ENCODE peak calls at places on chromosomes 2 and 18, in seven cellular contexts. I is A549; G is CD4-positive, alpha-beta T cell; S is heart right ventricle; M is RWPE2; U is IMR-90; L is esophagus squamous epithelium. K is an unnamed sample.

GRCh38 chr2:120402508-120402907 is 56.6 kb downstream of the INHBB start:
- DNase-seq in G (no peak), I (no peak), L (no peak), S (no peak), M (no peak), U (no peak), K (no peak)

GRCh38 chr2:64447317-64448060 is 6.5 kb upstream of the LGALSL start:
- DNase-seq in I (no peak), L (no peak), U (no peak), M (no peak), S (no peak), G (no peak), K (peak)

GRCh38 chr18:49754866-49755265 is 58.5 kb downstream of the ACAA2 start:
- DNase-seq in G (no peak), M (no peak), U (peak), I (no peak), L (no peak), S (no peak), K (peak)

GRCh38 chr2:134269986-134270735 is 16.3 kb downstream of the MGAT5 start:
- DNase-seq in S (no peak), I (no peak), M (no peak), U (no peak), L (no peak), G (no peak), K (no peak)

GRCh38 chr2:113180131-113180946 is 6.6 kb downstream of the PSD4 start:
- DNase-seq in U (no peak), L (no peak), G (no peak), I (no peak), M (no peak), S (no peak), K (no peak)

GRCh38 chr2:238399094-238399493 is 27.6 kb upstream of the ASB1 start:
- DNase-seq in I (no peak), S (no peak), L (no peak), G (no peak), M (no peak), U (no peak), K (no peak)

GRCh38 chr2:119352357-119352756 is 14.3 kb downstream of the C2orf76 start:
- DNase-seq in G (no peak), I (no peak), S (no peak), M (no peak), L (no peak), U (no peak), K (no peak)

GRCh38 chr18:32542221-32542798 is 71.6 kb upstream of the GAREM1 start:
- DNase-seq in U (peak), S (no peak), L (no peak), I (no peak), M (no peak), G (no peak), K (no peak)

GRCh38 chr2:97011977-97012569 is 25.7 kb upstream of the FAM178B start:
- DNase-seq in S (no peak), M (no peak), G (peak), U (peak), I (peak), L (no peak), K (peak)

GRCh38 chr2:74576830-74577229 is 22.3 kb downstream of the DOK1 start:
- DNase-seq in U (peak), G (no peak), S (no peak), L (no peak), M (no peak), I (no peak), K (peak)
- H3K27ac ChIP-seq in U (peak), G (no peak), S (peak), L (no peak), M (no peak), I (no peak), K (peak)

DNA sequence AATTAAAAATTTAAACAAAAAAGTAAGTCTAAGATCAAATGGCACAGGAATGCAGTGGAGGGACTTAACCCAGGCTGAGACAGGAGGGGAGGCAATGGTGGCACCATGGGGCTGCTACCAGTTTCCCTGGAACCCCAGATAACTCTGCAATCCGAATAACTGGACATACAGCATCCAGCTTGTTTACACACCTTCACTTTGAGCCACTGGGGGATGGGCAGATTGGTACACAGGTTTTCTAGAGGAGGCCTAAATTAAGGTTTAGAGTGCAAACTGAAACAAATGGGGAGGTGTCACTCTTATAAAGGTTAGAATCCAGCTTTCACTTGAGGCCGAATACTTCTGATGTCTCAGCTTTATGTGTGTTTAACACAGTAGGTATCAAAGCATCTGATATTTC is 189.3 kb upstream of the FN1 start:
- DNase-seq in M (no peak), U (no peak), G (no peak), L (no peak), I (no peak), S (no peak), K (no peak)
- H3K27ac ChIP-seq in M (no peak), U (peak), G (no peak), L (no peak), I (peak), S (no peak), K (peak)

GRCh38 chr2:234952270-234953115 is 676 bp downstream of the SH3BP4 start:
- DNase-seq in L (no peak), U (no peak), I (no peak), G (no peak), S (peak), M (no peak), K (peak)
- H3K27ac ChIP-seq in L (peak), U (peak), I (peak), G (no peak), S (peak), M (peak), K (peak)

DNA sequence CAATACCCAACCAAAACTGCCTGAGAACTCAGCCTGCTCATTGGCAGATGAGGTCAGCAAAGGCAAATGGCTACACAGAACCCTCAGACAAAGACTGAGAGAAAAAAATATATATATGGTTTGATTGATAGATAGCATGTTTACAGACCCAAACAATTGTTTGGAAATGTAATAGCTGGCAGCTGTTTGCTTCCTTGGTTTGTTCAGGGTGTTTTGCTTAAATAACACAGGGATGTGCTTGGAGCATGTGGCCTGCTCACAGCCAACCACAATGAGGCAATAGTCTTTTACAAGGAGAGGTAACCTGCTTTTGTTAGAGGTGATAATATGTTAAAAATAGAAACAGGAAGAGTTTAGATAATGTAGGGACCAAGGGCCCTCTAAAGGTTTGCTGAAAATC is 84.5 kb downstream of the PDK1 start:
- DNase-seq in S (no peak), G (no peak), U (peak), M (no peak), L (no peak), I (no peak), K (peak)
- H3K27ac ChIP-seq in S (no peak), G (no peak), U (peak), M (no peak), L (no peak), I (no peak), K (peak)

GRCh38 chr2:3461781-3462492 is 57.4 kb downstream of the ADI1 start:
- DNase-seq in L (no peak), I (peak), S (no peak), U (peak), G (no peak), M (no peak), K (peak)
- H3K27ac ChIP-seq in L (no peak), I (no peak), S (no peak), U (no peak), G (no peak), M (no peak), K (peak)

DNA sequence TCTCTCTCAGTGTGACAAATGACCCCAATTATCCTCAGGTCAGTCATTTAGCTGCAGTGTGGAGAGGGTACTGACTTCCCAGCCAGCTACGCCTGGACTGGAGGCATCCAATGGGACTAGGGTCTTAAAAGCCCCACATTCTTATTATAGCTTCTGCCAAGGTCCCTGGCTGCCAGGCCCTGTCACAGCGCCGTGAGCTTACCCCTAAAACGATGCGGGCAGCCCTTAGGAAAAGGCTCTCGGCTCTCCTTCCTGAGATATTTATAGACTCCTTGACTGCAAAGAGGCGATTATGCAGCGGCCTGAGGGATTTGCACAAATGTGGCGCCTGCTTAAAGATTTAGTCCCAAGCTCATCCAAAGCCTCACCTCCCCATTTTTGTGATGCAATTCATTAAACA is 69.2 kb upstream of the EDAR start:
- DNase-seq in U (no peak), G (no peak), M (no peak), I (no peak), L (no peak), S (peak), K (no peak)
- H3K27ac ChIP-seq in U (no peak), G (no peak), M (no peak), I (no peak), L (no peak), S (no peak), K (no peak)

DNA sequence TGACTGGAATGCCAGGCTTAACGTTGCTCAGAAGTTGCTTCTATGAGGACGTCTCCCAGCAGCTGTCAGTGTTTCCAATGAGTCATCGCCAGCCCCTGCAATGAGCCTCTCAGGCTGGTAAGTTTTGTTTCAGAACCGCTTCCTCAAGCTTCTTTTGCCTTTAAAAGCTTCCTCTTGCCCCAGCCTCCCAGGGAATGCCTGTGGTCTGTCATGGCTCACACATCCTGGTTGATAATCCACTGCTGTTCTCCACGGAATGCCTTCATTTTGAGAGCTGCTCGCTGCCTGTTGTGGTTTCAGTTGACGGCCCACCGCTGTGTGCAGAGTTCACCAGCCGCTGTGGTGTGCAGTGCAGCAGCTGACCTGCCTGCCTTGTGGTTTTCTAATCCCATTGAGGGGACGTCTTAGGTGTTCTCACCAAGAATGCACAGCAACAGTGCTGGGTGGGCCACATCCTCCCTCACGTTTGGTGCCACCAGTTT is 96.4 kb downstream of the RTP5 start:
- DNase-seq in I (no peak), M (peak), G (peak), S (no peak), U (peak), L (no peak), K (peak)
- H3K27ac ChIP-seq in I (no peak), M (no peak), G (no peak), S (no peak), U (peak), L (no peak), K (peak)

GRCh38 chr2:181126311-181126710 is 145.9 kb downstream of the UBE2E3 start:
- DNase-seq in I (no peak), U (no peak), G (no peak), S (no peak), L (no peak), M (no peak), K (no peak)

GRCh38 chr2:181123798-181124217 is 143.4 kb downstream of the UBE2E3 start:
- DNase-seq in G (peak), I (no peak), U (no peak), S (no peak), L (no peak), M (no peak), K (no peak)

GRCh38 chr2:181124499-181124898 is 144.1 kb downstream of the UBE2E3 start:
- DNase-seq in I (no peak), M (no peak), U (peak), S (no peak), L (no peak), G (no peak), K (no peak)

GRCh38 chr2:181122601-181123000 is 142.2 kb downstream of the UBE2E3 start:
- DNase-seq in G (no peak), S (no peak), I (no peak), U (no peak), M (no peak), L (no peak), K (no peak)

DNA sequence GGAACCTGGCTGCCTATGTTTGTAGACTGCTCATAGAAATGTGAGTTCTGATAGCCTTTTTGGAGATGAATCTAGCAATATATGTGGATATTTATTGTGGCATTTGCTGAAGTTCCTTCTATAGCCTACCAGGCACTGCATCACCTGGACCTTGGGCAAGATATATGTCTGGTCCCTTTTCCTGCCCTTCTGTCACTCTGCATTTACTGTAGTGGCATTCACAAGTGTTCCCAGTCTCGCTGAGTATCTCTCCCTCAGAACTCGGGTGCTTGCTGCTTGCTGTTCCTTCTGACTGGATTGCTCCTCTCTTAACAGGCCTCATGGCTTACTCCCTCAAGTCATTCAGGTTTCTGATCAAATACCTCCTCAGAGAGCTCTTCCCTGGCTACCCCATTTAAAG is 145.0 kb downstream of the UBE2E3 start:
- DNase-seq in U (no peak), I (no peak), G (no peak), L (no peak), M (no peak), S (no peak), K (no peak)
- H3K27ac ChIP-seq in U (no peak), I (no peak), G (peak), L (no peak), M (peak), S (no peak), K (no peak)

GRCh38 chr2:231821908-231822307 is 35.7 kb downstream of the COPS7B start:
- DNase-seq in M (no peak), U (no peak), S (no peak), G (no peak), I (no peak), L (no peak), K (no peak)
- H3K27ac ChIP-seq in M (no peak), U (no peak), S (no peak), G (no peak), I (no peak), L (no peak), K (no peak)

GRCh38 chr2:42494434-42495233 is 852 bp upstream of the KCNG3 start:
- DNase-seq in U (peak), M (peak), I (peak), G (peak), S (peak), L (no peak), K (peak)

GRCh38 chr2:42495234-42495581 is 1.4 kb upstream of the KCNG3 start:
- DNase-seq in I (no peak), U (no peak), S (no peak), L (no peak), M (no peak), G (no peak), K (no peak)

GRCh38 chr2:42493885-42494433 is at the start of gene KCNG3:
- DNase-seq in S (peak), I (peak), L (no peak), U (peak), G (peak), M (no peak), K (peak)

GRCh38 chr2:42492691-42493467 is 903 bp downstream of the KCNG3 start:
- DNase-seq in U (no peak), L (no peak), S (no peak), G (peak), M (peak), I (no peak), K (peak)

DNA sequence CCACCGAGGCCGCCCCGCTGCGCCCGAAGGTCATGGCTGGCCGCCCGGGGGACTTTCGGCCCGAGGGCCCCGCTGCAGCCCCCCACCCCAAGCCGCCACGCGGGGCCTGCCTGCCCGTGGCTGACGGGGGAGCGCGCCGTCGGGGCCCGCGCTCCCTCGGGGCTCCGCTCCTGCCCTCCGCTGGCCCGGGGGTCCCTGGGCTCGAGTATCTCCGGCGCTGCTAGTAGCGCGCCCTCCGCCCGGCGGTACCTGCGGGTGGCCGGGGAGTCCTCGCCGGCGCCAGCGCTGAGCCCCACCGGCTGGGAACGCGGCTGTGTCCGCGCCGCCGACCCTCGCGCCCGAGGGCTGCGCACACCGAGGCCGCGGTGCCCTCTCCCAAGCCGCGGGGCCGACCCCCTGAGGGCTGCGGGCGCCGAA is 306 bp downstream of the KCNG3 start:
- DNase-seq in L (no peak), U (no peak), I (no peak), S (no peak), G (no peak), M (no peak), K (no peak)
- H3K27ac ChIP-seq in L (peak), U (no peak), I (peak), S (no peak), G (no peak), M (no peak), K (no peak)

K was measured in GM23248.